ENCODE peak calls at places on chromosome 12, in six cellular contexts. G, S, M, U, Z and N are unnamed samples.
A peak's percentile ranks its signal among the peaks of the same experiment; 100 is the strongest.

GRCh38 chr12:32252199-32253073 is 145.8 kb downstream of the BICD1 start:
- DNase-seq in G (no peak), S (no peak), M (no peak), U (no peak), Z (no peak), N (no peak)

GRCh38 chr12:56257491-56258067 is 605 bp downstream of the ANKRD52 start:
- DNase-seq in G (no peak), S (no peak), M (no peak), U (no peak), Z (peak; percentile 31), N (peak; percentile 39)

GRCh38 chr12:38919191-38919590 is 13.8 kb upstream of the CPNE8 start:
- DNase-seq in G (no peak), S (no peak), M (no peak), U (no peak), Z (no peak), N (peak; percentile 24)

GRCh38 chr12:65490193-65490592 is 211.7 kb downstream of the MSRB3 start:
- DNase-seq in G (no peak), S (peak; percentile 63), M (no peak), U (no peak), Z (peak; percentile 72), N (no peak)

GRCh38 chr12:18462437-18462836 is 201.1 kb downstream of the PIK3C2G start:
- DNase-seq in G (no peak), S (no peak), M (no peak), U (peak; percentile 26), Z (no peak), N (peak; percentile 80)

GRCh38 chr12:5087831-5088554 is 44.3 kb downstream of the KCNA5 start:
- DNase-seq in G (no peak), S (no peak), M (no peak), U (no peak), Z (no peak), N (no peak)

GRCh38 chr12:27344246-27344645 is 11.6 kb downstream of the BMAL2 start:
- DNase-seq in G (no peak), S (no peak), M (no peak), U (no peak), Z (no peak), N (no peak)

GRCh38 chr12:94289551-94290312 is 141.4 kb downstream of the PLXNC1 start:
- DNase-seq in G (no peak), S (no peak), M (no peak), U (peak; percentile 65), Z (no peak), N (peak; percentile 73)

GRCh38 chr12:49537709-49538601 is 875 bp upstream of the KCNH3 start:
- DNase-seq in G (no peak), S (no peak), M (peak; percentile 31), U (no peak), Z (no peak), N (no peak)

GRCh38 chr12:109346920-109347319 is 780 bp upstream of the MYO1H start:
- DNase-seq in G (no peak), S (no peak), M (no peak), U (no peak), Z (no peak), N (no peak)

GRCh38 chr12:76451528-76451927 is 103.3 kb upstream of the BBS10 start:
- DNase-seq in G (no peak), S (no peak), M (no peak), U (no peak), Z (no peak), N (no peak)